ENCODE peak calls at places on chromosome 17, in eight cellular contexts. U is HFFc6; K is non-pigmented ciliary epithelial cell; D is T-helper 1 cell; V is hypothalamus; B is left cardiac atrium; H is HEK293T; J is stimulated activated CD4-positive, alpha-beta T cell treated with anti-CD3 and anti-CD28 coated beads, Interleukin-1b, Interleukin-23, amount 100 ng/mL, for 1 hour. A is an unnamed sample.

GRCh38 chr17:63406689-63407330 is 39.3 kb downstream of the CYB561 start:
- DNase-seq in V (peak), B (peak), D (peak), U (peak), J (peak), K (peak), H (peak), A (no peak)

GRCh38 chr17:31266042-31266441 is 31.0 kb downstream of the OMG start:
- DNase-seq in V (no peak), J (no peak), D (peak), K (no peak), H (no peak), B (no peak), U (no peak), A (no peak)

GRCh38 chr17:77441130-77441920 is 300.6 kb downstream of the SEC14L1 start:
- DNase-seq in B (peak), J (peak), K (no peak), D (peak), U (no peak), H (no peak), V (no peak), A (no peak)

GRCh38 chr17:44307387-44308186 is 814 bp upstream of the RUNDC3A start:
- DNase-seq in D (no peak), H (peak), K (no peak), U (no peak), B (no peak), J (no peak), V (peak), A (peak)

GRCh38 chr17:77783991-77784820 is 174.3 kb upstream of the TNRC6C start:
- DNase-seq in H (no peak), D (peak), B (no peak), U (no peak), K (no peak), J (peak), V (no peak), A (no peak)

GRCh38 chr17:76417499-76418143 is 33.2 kb downstream of the SPHK1 start:
- DNase-seq in V (no peak), U (no peak), H (no peak), K (no peak), B (no peak), J (no peak), D (no peak), A (no peak)

GRCh38 chr17:44959821-44960523 is 8.1 kb downstream of the C1QL1 start:
- DNase-seq in D (no peak), U (no peak), K (no peak), H (no peak), B (no peak), J (no peak), V (no peak), A (no peak)

GRCh38 chr17:78306913-78307312 is 53.0 kb downstream of the SOCS3 start:
- DNase-seq in B (no peak), J (no peak), K (no peak), H (no peak), U (no peak), D (no peak), V (no peak), A (no peak)

GRCh38 chr17:75152971-75153853 is 1.1 kb downstream of the JPT1 start:
- DNase-seq in U (peak), D (peak), B (no peak), H (peak), V (no peak), J (no peak), K (no peak), A (peak)

GRCh38 chr17:75565066-75565465 is 22.5 kb upstream of the MYO15B start:
- DNase-seq in U (peak), V (no peak), H (no peak), K (no peak), B (no peak), J (no peak), D (no peak), A (no peak)

GRCh38 chr17:31310877-31311276 is 3.0 kb downstream of the EVI2B start:
- DNase-seq in B (no peak), D (peak), H (no peak), U (no peak), V (no peak), J (no peak), K (no peak), A (no peak)

GRCh38 chr17:42591411-42591810 is 13.9 kb upstream of the PSMC3IP start:
- DNase-seq in D (no peak), U (no peak), B (no peak), V (no peak), K (no peak), J (no peak), H (no peak), A (no peak)

GRCh38 chr17:68843522-68843921 is 111.7 kb downstream of the ABCA8 start:
- DNase-seq in H (no peak), J (no peak), D (no peak), U (no peak), B (no peak), K (no peak), V (no peak), A (no peak)

GRCh38 chr17:47957591-47958490 is at the start of gene PRR15L:
- DNase-seq in J (no peak), B (no peak), K (no peak), H (no peak), D (no peak), U (no peak), V (no peak), A (no peak)

GRCh38 chr17:1577186-1577585 is 14.6 kb upstream of the PITPNA start:
- DNase-seq in J (no peak), U (peak), K (no peak), B (peak), H (no peak), D (no peak), V (peak), A (peak)

GRCh38 chr17:45228121-45228941 is 6.6 kb downstream of the FMNL1 start:
- DNase-seq in J (no peak), H (no peak), D (peak), K (no peak), U (no peak), V (no peak), B (no peak), A (no peak)

GRCh38 chr17:32445075-32445427 is 741 bp downstream of the PSMD11 start:
- DNase-seq in J (no peak), D (peak), V (no peak), H (peak), U (peak), K (no peak), B (peak), A (peak)

GRCh38 chr17:43366809-43367587 is 31.8 kb upstream of the ARL4D start:
- DNase-seq in H (no peak), U (no peak), J (no peak), K (no peak), V (no peak), D (no peak), B (no peak), A (peak)

GRCh38 chr17:51029568-51030463 is 90.9 kb downstream of the SPAG9 start:
- DNase-seq in U (peak), D (peak), J (no peak), B (no peak), H (no peak), K (no peak), V (no peak), A (no peak)

GRCh38 chr17:55356440-55357328 is 65.0 kb downstream of the MMD start:
- DNase-seq in B (peak), K (no peak), D (peak), V (peak), U (peak), H (peak), J (peak), A (no peak)

GRCh38 chr17:50263293-50264262 is 10.7 kb upstream of the TMEM92 start:
- DNase-seq in J (no peak), U (no peak), B (no peak), V (no peak), K (no peak), D (no peak), H (no peak), A (no peak)

GRCh38 chr17:27651411-27652345 is 20.7 kb downstream of the LGALS9 start:
- DNase-seq in B (peak), J (peak), K (no peak), D (peak), H (no peak), U (peak), V (peak), A (peak)

GRCh38 chr17:64497565-64498035 is 746 bp upstream of the POLG2 start:
- DNase-seq in J (no peak), H (no peak), K (no peak), B (no peak), U (no peak), V (no peak), D (no peak), A (no peak)

GRCh38 chr17:47915667-47916242 is 19.7 kb downstream of the SP2 start:
- DNase-seq in V (peak), H (no peak), D (no peak), J (no peak), U (no peak), B (peak), K (no peak), A (peak)

GRCh38 chr17:3796110-3796821 is 4.7 kb downstream of the ITGAE start:
- DNase-seq in U (no peak), V (no peak), B (no peak), J (peak), D (peak), H (no peak), K (no peak), A (no peak)

GRCh38 chr17:59332890-59333377 is 1.5 kb downstream of the YPEL2 start:
- DNase-seq in U (no peak), B (peak), H (no peak), V (no peak), K (no peak), J (no peak), D (no peak), A (peak)

A was measured in psoas muscle.